ENCODE peak calls at places on chromosomes 11 and 22, in four cellular contexts. E is left ventricle myocardium inferior; S is CD8-positive, alpha-beta memory T cell; D is activated CD4-positive, CD25-positive, alpha-beta regulatory T cell. R is an unnamed sample.

GRCh38 chr11:96483550-96483949 is 93.7 kb downstream of the JRKL start:
- DNase-seq in E (no peak), D (no peak), S (no peak), R (no peak)

GRCh38 chr22:30873086-30873650 is 95.4 kb downstream of the MORC2 start:
- DNase-seq in D (no peak), E (no peak), S (no peak), R (no peak)

GRCh38 chr22:19959043-19959586 is 17.5 kb upstream of the TXNRD2 start:
- DNase-seq in S (no peak), D (no peak), E (peak), R (no peak)

GRCh38 chr11:68374531-68374930 is 62.1 kb downstream of the LRP5 start:
- DNase-seq in S (no peak), D (no peak), E (no peak), R (no peak)

GRCh38 chr22:42922374-42923177 is 65.5 kb upstream of the ARFGAP3 start:
- DNase-seq in S (no peak), E (no peak), D (no peak), R (no peak)

GRCh38 chr22:50482107-50483074 is 1.0 kb downstream of the ADM2 start:
- DNase-seq in D (no peak), E (no peak), S (no peak), R (no peak)

GRCh38 chr11:130623909-130624668 is 175.6 kb downstream of the ADAMTS15 start:
- DNase-seq in S (no peak), D (no peak), E (no peak), R (no peak)

GRCh38 chr22:27212617-27213177 is 555.3 kb downstream of the MIAT start:
- DNase-seq in D (no peak), E (peak), S (no peak), R (peak)

GRCh38 chr11:74322667-74323066 is 11.2 kb upstream of the P4HA3 start:
- DNase-seq in D (no peak), E (peak), S (no peak), R (no peak)

GRCh38 chr11:26335903-26336302 is 4.0 kb downstream of the ANO3 start:
- DNase-seq in D (no peak), E (no peak), S (no peak), R (no peak)

GRCh38 chr22:46175631-46176030 is 25.3 kb downstream of the PPARA start:
- DNase-seq in S (no peak), E (no peak), D (no peak), R (no peak)

R was measured in glomerular endothelial cell.